ENCODE peak calls at places on chromosomes 4 and X, in nine cellular contexts. Q is substantia nigra, Z is AG09309, X is astrocyte, Y is fibroblast of gingiva, J is ovary, T is H54, L is amniotic stem cell, W is A549. C is an unnamed sample.

GRCh38 chr4:139955600-139955999 is 198.4 kb downstream of the MAML3 start:
- DNase-seq in Q (no peak), Z (no peak), X (no peak), Y (no peak), J (no peak), T (no peak), L (no peak), W (no peak), C (no peak)

GRCh38 chrX:119755981-119756533 is 2.3 kb upstream of the SOWAHD start:
- DNase-seq in Q (no peak), Z (no peak), X (no peak), Y (peak), J (no peak), T (no peak), L (no peak), W (no peak), C (no peak)

GRCh38 chrX:140434347-140434746 is 70.5 kb downstream of the SOX3 start:
- DNase-seq in Q (no peak), Z (no peak), X (no peak), Y (no peak), J (no peak), T (no peak), L (no peak), W (no peak), C (no peak)

GRCh38 chrX:15909605-15910004 is 55.0 kb upstream of the AP1S2 start:
- DNase-seq in Q (no peak), Z (no peak), X (no peak), Y (no peak), J (no peak), T (no peak), L (no peak), W (no peak), C (no peak)

GRCh38 chr4:176971576-176972105 is 178.9 kb upstream of the VEGFC start:
- DNase-seq in Q (no peak), Z (no peak), X (no peak), Y (no peak), J (no peak), T (no peak), L (no peak), W (no peak), C (peak)

GRCh38 chr4:86594559-86595425 is 677 bp downstream of the PTPN13 start:
- DNase-seq in Q (peak), Z (peak), X (peak), Y (peak), J (peak), T (no peak), L (peak), W (peak), C (peak)

GRCh38 chrX:10110984-10111363 is 45.8 kb upstream of the CLCN4 start:
- DNase-seq in Q (no peak), Z (no peak), X (no peak), Y (no peak), J (no peak), T (no peak), L (no peak), W (no peak), C (no peak)

GRCh38 chr4:26937136-26937535 is 76.5 kb downstream of the STIM2 start:
- DNase-seq in Q (no peak), Z (no peak), X (no peak), Y (no peak), J (no peak), T (no peak), L (no peak), W (no peak), C (no peak)

GRCh38 chr4:186500721-186501304 is 54.6 kb downstream of the MTNR1A start:
- DNase-seq in Q (no peak), Z (no peak), X (no peak), Y (no peak), J (peak), T (no peak), L (no peak), W (no peak), C (peak)

GRCh38 chrX:66384722-66385121 is 220.7 kb downstream of the HEPH start:
- DNase-seq in Q (no peak), Z (no peak), X (no peak), Y (no peak), J (no peak), T (no peak), L (no peak), W (no peak), C (no peak)

GRCh38 chr4:173318648-173319211 is 15.4 kb downstream of the HMGB2 start:
- DNase-seq in Q (no peak), Z (no peak), X (peak), Y (peak), J (no peak), T (no peak), L (peak), W (no peak), C (peak)

GRCh38 chrX:17052776-17053175 is 106.3 kb downstream of the REPS2 start:
- DNase-seq in Q (no peak), Z (no peak), X (no peak), Y (no peak), J (no peak), T (no peak), L (no peak), W (no peak), C (no peak)

GRCh38 chr4:138869165-138869564 is 146.4 kb upstream of the NOCT start:
- DNase-seq in Q (no peak), Z (no peak), X (no peak), Y (no peak), J (no peak), T (no peak), L (no peak), W (no peak), C (no peak)

GRCh38 chr4:20395160-20395773 is 143.6 kb downstream of the SLIT2 start:
- DNase-seq in Q (no peak), Z (no peak), X (no peak), Y (peak), J (no peak), T (no peak), L (no peak), W (peak), C (peak)

GRCh38 chrX:113001836-113002235 is 161.2 kb upstream of the AMOT start:
- DNase-seq in Q (no peak), Z (no peak), X (no peak), Y (no peak), J (no peak), T (no peak), L (no peak), W (no peak), C (peak)

GRCh38 chr4:15001825-15002658 is at the start of gene CPEB2:
- DNase-seq in Q (peak), Z (peak), X (peak), Y (peak), J (peak), T (peak), L (peak), W (peak), C (peak)

GRCh38 chr4:139783761-139784484 is 118.3 kb downstream of the MGST2 start:
- DNase-seq in Q (peak), Z (no peak), X (no peak), Y (no peak), J (no peak), T (no peak), L (no peak), W (no peak), C (peak)

GRCh38 chrX:69195197-69195596 is 29.9 kb upstream of the PJA1 start:
- DNase-seq in Q (no peak), Z (no peak), X (no peak), Y (no peak), J (no peak), T (no peak), L (no peak), W (no peak), C (no peak)

GRCh38 chr4:26864904-26865303 is 4.3 kb downstream of the STIM2 start:
- DNase-seq in Q (no peak), Z (no peak), X (no peak), Y (no peak), J (no peak), T (no peak), L (no peak), W (no peak), C (no peak)

GRCh38 chr4:106818764-106819163 is 217.3 kb downstream of the DKK2 start:
- DNase-seq in Q (no peak), Z (no peak), X (no peak), Y (no peak), J (no peak), T (no peak), L (no peak), W (no peak), C (no peak)

GRCh38 chr4:130257271-130257670 is 1161.3 kb downstream of the C4orf33 start:
- DNase-seq in Q (no peak), Z (no peak), X (peak), Y (peak), J (no peak), T (peak), L (peak), W (no peak), C (peak)